ENCODE peak calls at places on chromosomes 6 and 20, in eight cellular contexts. T is RCC 7860; H is fibroblast of mammary gland; C is Right ventricle myocardium superior; K is iPS-NIHi11; S is kidney tubule cell; P is stimulated activated CD4-positive, alpha-beta T cell treated with anti-CD3 and anti-CD28 coated beads, TNF-alpha, amount 100 ng/mL, for 24 hours; F is D341Med. E is an unnamed sample.

GRCh38 chr6:126396131-126396530 is 56.2 kb downstream of the CENPW start:
- DNase-seq in T (no peak), H (peak), C (no peak), K (no peak), S (no peak), P (no peak), F (no peak), E (no peak)

GRCh38 chr6:87115402-87116135 is 20.7 kb upstream of the CGA start:
- DNase-seq in T (no peak), H (no peak), C (no peak), K (no peak), S (no peak), P (no peak), F (no peak), E (no peak)

GRCh38 chr6:66538548-66539135 is 831.6 kb upstream of the EYS start:
- DNase-seq in T (no peak), H (no peak), C (no peak), K (no peak), S (no peak), P (no peak), F (no peak), E (no peak)

GRCh38 chr20:45097485-45098095 is 3.3 kb downstream of the KCNS1 start:
- DNase-seq in T (no peak), H (peak), C (no peak), K (peak), S (peak), P (no peak), F (no peak), E (peak)

GRCh38 chr6:31128093-31128676 is 7.9 kb upstream of the CDSN start:
- DNase-seq in T (peak), H (peak), C (no peak), K (peak), S (peak), P (peak), F (peak), E (no peak)

GRCh38 chr6:73937805-73938204 is 241.8 kb downstream of the CD109 start:
- DNase-seq in T (no peak), H (no peak), C (no peak), K (no peak), S (no peak), P (no peak), F (no peak), E (no peak)

GRCh38 chr6:2581611-2582010 is 169.1 kb downstream of the MYLK4 start:
- DNase-seq in T (no peak), H (no peak), C (no peak), K (peak), S (no peak), P (no peak), F (no peak), E (no peak)

GRCh38 chr6:47407295-47408281 is 70.0 kb upstream of the CD2AP start:
- DNase-seq in T (peak), H (no peak), C (no peak), K (no peak), S (peak), P (no peak), F (no peak), E (no peak)

GRCh38 chr20:53914861-53915458 is 155.4 kb downstream of the BCAS1 start:
- DNase-seq in T (no peak), H (no peak), C (no peak), K (no peak), S (no peak), P (no peak), F (no peak), E (no peak)

GRCh38 chr20:356745-357144 is 9.8 kb downstream of the NRSN2 start:
- DNase-seq in T (no peak), H (no peak), C (no peak), K (no peak), S (no peak), P (no peak), F (no peak), E (no peak)

GRCh38 chr20:2919518-2920245 is 46.4 kb downstream of the PTPRA start:
- DNase-seq in T (no peak), H (no peak), C (no peak), K (no peak), S (peak), P (no peak), F (no peak), E (no peak)

GRCh38 chr6:132204606-132205005 is 196.7 kb downstream of the MOXD1 start:
- DNase-seq in T (no peak), H (no peak), C (no peak), K (no peak), S (no peak), P (no peak), F (no peak), E (no peak)

GRCh38 chr6:113833537-113833936 is 23.6 kb upstream of the MARCKS start:
- DNase-seq in T (peak), H (peak), C (no peak), K (no peak), S (peak), P (no peak), F (no peak), E (peak)

GRCh38 chr6:150841189-150841588 is 24.3 kb upstream of the MTHFD1L start:
- DNase-seq in T (no peak), H (no peak), C (no peak), K (no peak), S (no peak), P (no peak), F (no peak), E (no peak)

GRCh38 chr20:53678990-53679596 is 85.5 kb upstream of the ZNF217 start:
- DNase-seq in T (no peak), H (peak), C (no peak), K (no peak), S (no peak), P (no peak), F (no peak), E (peak)

GRCh38 chr20:41361757-41362747 is 4.6 kb downstream of the EMILIN3 start:
- DNase-seq in T (no peak), H (no peak), C (peak), K (no peak), S (peak), P (no peak), F (no peak), E (no peak)

GRCh38 chr6:154590770-154591169 is 80.3 kb upstream of the CNKSR3 start:
- DNase-seq in T (no peak), H (no peak), C (no peak), K (no peak), S (no peak), P (no peak), F (no peak), E (no peak)

GRCh38 chr6:131427441-131428051 is 145.5 kb upstream of the ARG1 start:
- DNase-seq in T (no peak), H (no peak), C (no peak), K (no peak), S (no peak), P (no peak), F (no peak), E (no peak)

GRCh38 chr6:9539231-9539755 is 875.6 kb downstream of the TFAP2A start:
- DNase-seq in T (peak), H (no peak), C (no peak), K (peak), S (peak), P (no peak), F (no peak), E (no peak)

GRCh38 chr20:62984666-62985065 is 22.1 kb downstream of the BHLHE23 start:
- DNase-seq in T (no peak), H (no peak), C (no peak), K (no peak), S (no peak), P (no peak), F (no peak), E (no peak)

GRCh38 chr20:53070224-53070623 is 98.1 kb downstream of the TSHZ2 start:
- DNase-seq in T (no peak), H (no peak), C (no peak), K (no peak), S (no peak), P (no peak), F (no peak), E (no peak)

E was measured in fibroblast of gingiva.